ENCODE peak calls at places on chromosomes 6 and 20, in four cellular contexts. L is WTC11, P is K562, W is HepG2. X is an unnamed sample.
A peak's percentile ranks its signal among the peaks of the same experiment; 100 is the strongest.

GRCh38 chr6:2351090-2351489 is 105.7 kb upstream of the GMDS start:
- DNase-seq in L (no peak), P (no peak), W (no peak), X (no peak)

GRCh38 chr6:99146716-99147115 is 199.0 kb upstream of the FBXL4 start:
- DNase-seq in L (no peak), P (no peak), W (no peak), X (no peak)

GRCh38 chr6:15479761-15480160 is 183.1 kb downstream of the DTNBP1 start:
- DNase-seq in L (no peak), P (no peak), W (no peak), X (no peak)

GRCh38 chr20:730005-730404 is 38.3 kb downstream of the SLC52A3 start:
- DNase-seq in L (no peak), P (no peak), W (no peak), X (no peak)

GRCh38 chr6:142167472-142167871 is 20.4 kb downstream of the VTA1 start:
- DNase-seq in L (no peak), P (no peak), W (no peak), X (no peak)

GRCh38 chr6:170049641-170050491 is 241.0 kb downstream of the DLL1 start:
- DNase-seq in L (no peak), P (no peak), W (no peak), X (no peak)

GRCh38 chr6:109962271-109962670 is 15.8 kb upstream of the GPR6 start:
- DNase-seq in L (no peak), P (no peak), W (no peak), X (no peak)

GRCh38 chr6:22940571-22941290 is 371.4 kb downstream of the HDGFL1 start:
- DNase-seq in L (no peak), P (no peak), W (no peak), X (no peak)

GRCh38 chr6:108947114-108947854 is 99.1 kb downstream of the ARMC2 start:
- DNase-seq in L (no peak), P (no peak), W (no peak), X (no peak)

GRCh38 chr6:6494677-6495076 is 93.8 kb upstream of the LY86 start:
- DNase-seq in L (peak; percentile 85), P (peak; percentile 39), W (peak; percentile 23), X (peak; percentile 51)

GRCh38 chr6:30757261-30757935 is 13.1 kb upstream of the IER3 start:
- DNase-seq in L (no peak), P (no peak), W (no peak), X (no peak)

GRCh38 chr6:68994561-68994960 is 359.5 kb downstream of the ADGRB3 start:
- DNase-seq in L (no peak), P (no peak), W (no peak), X (no peak)

GRCh38 chr20:63829943-63830820 is 882 bp downstream of the ZBTB46 start:
- DNase-seq in L (peak; percentile 50), P (no peak), W (no peak), X (peak; percentile 51)

GRCh38 chr6:168124161-168124560 is 45.1 kb upstream of the FRMD1 start:
- DNase-seq in L (no peak), P (no peak), W (no peak), X (no peak)

GRCh38 chr20:34578521-34579147 is 20.1 kb downstream of the MAP1LC3A start:
- DNase-seq in L (no peak), P (no peak), W (no peak), X (no peak)

GRCh38 chr6:122323361-122323760 is 76.1 kb upstream of the HSF2 start:
- DNase-seq in L (no peak), P (no peak), W (no peak), X (no peak)

GRCh38 chr6:135581211-135581610 is 83.7 kb upstream of the AHI1 start:
- DNase-seq in L (no peak), P (no peak), W (no peak), X (no peak)

GRCh38 chr6:10720229-10720959 is 2.5 kb upstream of the TMEM14C start:
- DNase-seq in L (no peak), P (no peak), W (peak; percentile 24), X (no peak)

GRCh38 chr6:72950114-72950860 is 275.0 kb downstream of the KHDC1L start:
- DNase-seq in L (no peak), P (no peak), W (peak; percentile 31), X (no peak)

GRCh38 chr20:8718214-8718613 is 350.7 kb upstream of the PLCB4 start:
- DNase-seq in L (no peak), P (no peak), W (no peak), X (no peak)

GRCh38 chr6:122476131-122476530 is 4.5 kb upstream of the SERINC1 start:
- DNase-seq in L (no peak), P (peak; percentile 17), W (peak; percentile 24), X (peak; percentile 27)

GRCh38 chr6:117829594-117830319 is 77.3 kb upstream of the SLC35F1 start:
- DNase-seq in L (peak; percentile 70), P (no peak), W (peak; percentile 44), X (peak; percentile 80)

GRCh38 chr20:59751075-59751711 is 146.9 kb downstream of the PHACTR3 start:
- DNase-seq in L (peak; percentile 87), P (peak; percentile 72), W (peak; percentile 52), X (peak; percentile 85)

GRCh38 chr6:46501136-46502089 is 10.2 kb upstream of the RCAN2 start:
- DNase-seq in L (no peak), P (no peak), W (no peak), X (no peak)

DNA sequence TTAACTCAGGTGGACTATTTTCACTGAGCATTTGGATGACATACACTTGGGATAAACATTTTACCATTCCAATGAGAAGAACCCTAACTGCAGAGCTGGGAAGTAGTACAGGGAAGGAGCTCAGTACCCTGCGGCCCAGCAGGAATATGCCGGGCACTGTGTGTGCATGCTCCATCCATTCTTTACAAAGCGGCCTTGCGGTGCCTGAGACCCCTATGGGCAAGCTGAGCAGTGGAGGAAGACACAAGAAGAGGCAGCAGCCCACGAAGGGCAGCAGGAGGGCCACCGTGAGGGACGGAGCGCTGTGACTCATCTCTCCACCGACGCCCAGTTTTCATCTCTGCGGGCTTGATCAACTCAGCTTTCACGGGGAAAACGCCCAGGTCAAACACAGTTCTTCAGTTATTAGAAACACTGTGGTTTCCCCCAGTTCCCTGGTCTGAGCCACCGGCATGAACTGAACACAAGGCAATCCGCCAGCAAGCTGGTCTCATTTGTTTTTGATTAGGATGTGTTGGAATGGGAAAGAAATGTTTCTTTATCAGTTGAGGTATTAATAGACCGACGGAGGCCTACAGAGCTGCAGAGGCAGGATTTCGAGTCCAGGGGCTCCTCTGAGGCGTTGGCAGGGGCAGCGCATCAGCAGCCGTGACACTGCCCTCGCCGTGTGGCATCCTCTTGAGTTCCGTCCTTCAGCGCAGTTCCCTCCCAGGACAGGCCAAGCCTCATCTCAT is 44.9 kb downstream of the IRF4 start:
- DNase-seq in L (no peak), P (no peak), W (no peak), X (no peak)
- TF ChIP-seq ELF4 in L (no peak), P (no peak), W (no peak), X (no peak)

GRCh38 chr6:163721435-163721834 is 306.9 kb downstream of the QKI start:
- DNase-seq in L (no peak), P (no peak), W (no peak), X (no peak)

GRCh38 chr6:163718537-163718936 is 304.0 kb downstream of the QKI start:
- DNase-seq in L (no peak), P (no peak), W (no peak), X (no peak)

GRCh38 chr6:163719028-163719742 is 304.7 kb downstream of the QKI start:
- DNase-seq in L (no peak), P (no peak), W (no peak), X (no peak)

GRCh38 chr6:163720460-163721235 is 306.1 kb downstream of the QKI start:
- DNase-seq in L (no peak), P (no peak), W (no peak), X (no peak)

DNA sequence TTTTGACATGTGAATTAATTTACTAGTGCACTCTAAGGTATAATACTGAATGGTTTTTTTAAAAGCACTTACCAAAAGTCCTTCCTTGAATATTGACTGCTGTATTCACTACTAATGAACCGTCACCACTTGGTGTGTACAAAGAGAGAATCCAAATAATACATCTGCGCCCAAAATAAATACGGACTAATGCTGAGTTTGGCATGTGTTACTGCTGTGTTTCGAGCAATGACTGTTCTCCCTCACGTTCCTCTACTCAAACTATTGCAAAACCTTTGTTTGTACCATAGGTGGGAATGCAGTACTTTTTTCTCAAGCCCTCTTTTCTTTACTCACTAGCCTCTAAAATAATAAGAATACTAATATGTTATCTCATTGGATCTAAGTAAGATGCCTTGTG is 305.5 kb downstream of the QKI start:
- DNase-seq in L (no peak), P (no peak), W (no peak), X (no peak)
- TF ChIP-seq ELF4 in L (no peak), P (no peak), W (no peak), X (no peak)

DNA sequence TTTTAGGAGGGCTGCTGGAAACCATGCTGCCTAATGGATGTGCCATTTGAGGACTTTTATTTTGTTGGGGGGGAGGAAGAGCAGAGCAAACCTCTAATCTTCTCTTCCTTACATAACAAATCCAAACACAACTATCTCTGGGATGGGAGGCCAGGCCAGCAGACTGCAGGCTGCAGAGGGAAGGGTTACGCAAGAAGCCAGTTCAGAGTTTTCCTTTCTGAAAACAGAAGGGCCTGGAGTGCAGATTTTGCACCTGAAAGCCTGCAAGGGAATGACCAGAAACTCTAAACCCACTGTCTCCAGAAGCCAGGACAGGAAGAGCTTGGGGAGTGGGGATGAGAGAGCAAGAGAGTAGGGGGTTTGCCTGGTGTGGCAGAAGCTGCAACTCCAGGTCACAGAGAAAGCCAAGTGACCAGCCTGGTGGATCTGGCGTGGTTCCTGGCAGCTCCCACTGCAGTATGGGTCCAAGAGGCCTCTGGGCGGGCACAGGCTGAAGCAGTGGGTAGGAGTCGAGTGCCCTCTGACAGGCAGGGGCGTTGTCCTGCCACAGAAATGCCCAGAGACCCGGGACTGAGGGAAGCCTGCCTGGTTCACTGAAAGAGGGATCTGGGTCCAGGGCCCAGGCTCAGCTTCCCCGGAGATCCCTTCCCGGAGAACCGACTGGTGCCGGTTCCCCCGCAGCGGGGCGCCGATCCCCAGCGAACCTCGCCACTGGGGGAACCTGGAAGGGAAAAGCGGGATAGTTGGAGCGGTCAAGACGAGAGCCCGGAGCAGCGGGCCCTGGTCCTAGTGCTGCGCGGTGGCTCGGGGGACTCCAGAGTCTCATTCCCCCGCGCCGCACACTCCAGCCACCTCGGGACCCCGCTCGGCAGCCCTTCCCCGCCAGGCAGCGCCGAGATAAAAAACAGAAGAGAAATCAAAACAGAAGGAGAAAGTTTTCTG is 6.7 kb downstream of the MAFB start:
- DNase-seq in L (peak; percentile 42), P (no peak), W (peak; percentile 78), X (no peak)
- TF ChIP-seq ELF4 in L (no peak), P (no peak), W (no peak), X (no peak)

GRCh38 chr6:28312939-28313338 is 23.0 kb downstream of the ZSCAN31 start:
- DNase-seq in L (peak; percentile 17), P (no peak), W (no peak), X (no peak)

GRCh38 chr6:28315628-28316027 is 20.3 kb downstream of the ZSCAN31 start:
- DNase-seq in L (no peak), P (no peak), W (no peak), X (no peak)

GRCh38 chr6:28311139-28311823 is 24.7 kb downstream of the ZSCAN31 start:
- DNase-seq in L (no peak), P (no peak), W (no peak), X (no peak)
- TF ChIP-seq ELF4 in L (no peak), P (no peak), W (no peak), X (no peak)

GRCh38 chr6:124870611-124871201 is 91.5 kb upstream of the RNF217 start:
- DNase-seq in L (no peak), P (no peak), W (peak; percentile 14), X (peak; percentile 34)
- TF ChIP-seq ELF4 in L (no peak), P (no peak), W (no peak), X (no peak)

X was measured in HEK293T.